ENCODE peak calls at places on chromosomes 16 and 17, in eight cellular contexts. R is body of pancreas, L is IMR-90, E is GM12878, P is cardiac muscle cell, G is neural progenitor cell, O is fibroblast of lung, Y is pancreas. M is an unnamed sample.

GRCh38 chr16:11088432-11088794 is 144.0 kb downstream of the CLEC16A start:
- DNase-seq in L (no peak), E (no peak), Y (no peak), R (no peak), O (no peak), G (no peak), P (no peak), M (no peak)

GRCh38 chr17:60640503-60640902 is 37.1 kb upstream of the BCAS3 start:
- DNase-seq in L (peak), Y (no peak), E (no peak), O (peak), R (no peak), G (peak), P (peak), M (no peak)

GRCh38 chr16:49821614-49822282 is 34.2 kb downstream of the ZNF423 start:
- DNase-seq in E (no peak), L (no peak), G (peak), Y (no peak), O (peak), R (no peak), P (peak), M (no peak)

GRCh38 chr17:58932956-58933355 is 173.7 kb downstream of the TRIM37 start:
- DNase-seq in E (no peak), R (no peak), O (no peak), L (no peak), P (no peak), G (no peak), Y (no peak), M (no peak)

GRCh38 chr17:42005128-42005527 is 12.1 kb downstream of the DNAJC7 start:
- DNase-seq in L (no peak), O (no peak), P (no peak), E (no peak), R (no peak), G (no peak), Y (no peak), M (no peak)

GRCh38 chr16:4987580-4988374 is 29.6 kb downstream of the SEC14L5 start:
- DNase-seq in Y (no peak), E (no peak), L (no peak), P (no peak), R (no peak), G (peak), O (no peak), M (no peak)

GRCh38 chr16:87765473-87765775 is 362 bp downstream of the KLHDC4 start:
- DNase-seq in R (no peak), L (peak), Y (peak), P (peak), G (no peak), O (peak), E (no peak), M (no peak)

GRCh38 chr16:88113545-88114045 is 162.4 kb downstream of the BANP start:
- DNase-seq in P (no peak), L (no peak), O (no peak), G (no peak), Y (no peak), E (no peak), R (no peak), M (no peak)

GRCh38 chr16:78709137-78709871 is 609.9 kb downstream of the WWOX start:
- DNase-seq in G (peak), O (no peak), L (no peak), P (no peak), E (no peak), R (no peak), Y (no peak), M (no peak)

GRCh38 chr17:69523252-69523861 is 108.9 kb downstream of the MAP2K6 start:
- DNase-seq in G (peak), E (peak), Y (no peak), O (peak), R (peak), L (peak), P (peak), M (peak)

GRCh38 chr17:69528035-69528434 is 113.5 kb downstream of the MAP2K6 start:
- DNase-seq in R (no peak), G (no peak), P (no peak), O (no peak), E (no peak), Y (no peak), L (no peak), M (no peak)

GRCh38 chr17:69518951-69519350 is 104.5 kb downstream of the MAP2K6 start:
- DNase-seq in P (no peak), G (no peak), O (no peak), L (no peak), Y (no peak), R (no peak), E (no peak), M (no peak)

GRCh38 chr17:69525920-69526841 is 111.7 kb downstream of the MAP2K6 start:
- DNase-seq in G (peak), E (no peak), O (peak), L (peak), Y (no peak), P (peak), R (peak), M (peak)

DNA sequence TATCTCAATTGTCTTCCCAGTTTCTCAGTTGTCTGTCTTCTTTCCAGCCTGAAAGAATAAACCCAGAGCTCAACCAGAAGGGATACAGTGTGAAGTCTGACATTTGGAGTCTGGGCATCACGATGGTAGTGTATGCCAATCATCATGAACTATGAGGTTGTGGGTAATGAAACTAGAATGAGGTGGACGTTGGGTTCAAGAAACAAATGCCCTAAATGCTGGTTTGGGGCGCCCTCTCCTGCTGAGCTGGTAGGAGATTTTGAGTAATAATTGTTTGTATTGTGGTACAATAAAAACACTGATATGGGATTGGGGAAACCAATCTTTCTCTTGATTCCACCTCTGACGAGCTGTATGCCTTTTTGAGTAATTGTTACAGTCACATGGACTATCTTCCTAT is 110.4 kb downstream of the MAP2K6 start:
- DNase-seq in P (no peak), R (no peak), G (no peak), Y (no peak), L (no peak), O (no peak), E (no peak), M (no peak)
- TF ChIP-seq CTCF in P (no peak), R (no peak), G (no peak), Y (no peak), L (peak), O (no peak), E (peak), M (peak)

GRCh38 chr17:1571362-1571746 is 8.8 kb upstream of the PITPNA start:
- DNase-seq in E (no peak), L (no peak), G (no peak), R (no peak), Y (no peak), O (no peak), P (no peak), M (no peak)

GRCh38 chr17:1576500-1576899 is 13.9 kb upstream of the PITPNA start:
- DNase-seq in G (no peak), R (no peak), P (no peak), L (no peak), E (no peak), O (no peak), Y (no peak), M (no peak)

GRCh38 chr17:1574697-1575471 is 12.3 kb upstream of the PITPNA start:
- DNase-seq in Y (no peak), R (peak), L (no peak), G (no peak), E (no peak), O (no peak), P (no peak), M (no peak)

GRCh38 chr17:1577186-1577585 is 14.6 kb upstream of the PITPNA start:
- DNase-seq in O (peak), L (peak), G (no peak), P (peak), Y (peak), E (no peak), R (peak), M (peak)

DNA sequence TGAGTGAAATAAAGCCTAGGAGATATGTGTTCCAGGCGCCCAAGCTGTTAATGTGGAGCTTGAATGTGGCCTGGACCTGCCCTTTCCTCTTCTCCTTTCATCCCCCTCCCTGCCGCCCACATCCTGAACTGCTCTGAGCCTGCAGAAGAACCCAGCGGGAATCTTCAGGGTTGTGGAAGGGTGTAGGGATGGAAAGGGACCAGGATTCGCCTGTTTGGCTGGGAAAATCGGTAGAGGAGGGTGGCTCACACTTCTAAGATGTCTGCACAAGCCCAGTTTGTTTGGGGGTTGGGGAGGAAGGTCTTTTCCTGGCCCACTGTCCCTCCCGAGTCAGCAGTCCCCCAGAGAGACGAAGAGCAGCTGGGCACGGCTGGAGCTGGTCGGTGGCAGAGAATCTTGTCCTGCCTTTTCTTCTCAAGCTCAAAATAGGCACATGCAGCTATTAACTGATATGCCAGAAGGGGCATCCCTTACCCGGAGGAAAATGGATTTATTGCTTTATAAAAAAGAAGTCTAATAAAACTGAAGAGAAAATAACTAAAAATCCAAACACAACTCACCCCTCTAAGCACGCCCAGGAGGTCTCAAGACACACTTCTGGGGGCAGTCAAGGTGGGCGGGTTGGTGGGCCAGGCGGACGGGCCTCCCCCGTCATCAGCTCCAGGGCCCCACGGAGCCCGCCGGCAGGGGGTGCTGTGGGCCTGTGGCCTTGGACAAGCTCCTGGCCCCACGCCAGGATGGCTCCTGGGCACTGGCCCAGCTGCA is 11.5 kb upstream of the PITPNA start:
- DNase-seq in Y (peak), R (peak), O (peak), E (no peak), G (peak), P (peak), L (peak), M (peak)
- H3K27ac ChIP-seq in Y (peak), R (peak), O (no peak), E (no peak), G (no peak), P (peak), L (no peak), M (no peak)

DNA sequence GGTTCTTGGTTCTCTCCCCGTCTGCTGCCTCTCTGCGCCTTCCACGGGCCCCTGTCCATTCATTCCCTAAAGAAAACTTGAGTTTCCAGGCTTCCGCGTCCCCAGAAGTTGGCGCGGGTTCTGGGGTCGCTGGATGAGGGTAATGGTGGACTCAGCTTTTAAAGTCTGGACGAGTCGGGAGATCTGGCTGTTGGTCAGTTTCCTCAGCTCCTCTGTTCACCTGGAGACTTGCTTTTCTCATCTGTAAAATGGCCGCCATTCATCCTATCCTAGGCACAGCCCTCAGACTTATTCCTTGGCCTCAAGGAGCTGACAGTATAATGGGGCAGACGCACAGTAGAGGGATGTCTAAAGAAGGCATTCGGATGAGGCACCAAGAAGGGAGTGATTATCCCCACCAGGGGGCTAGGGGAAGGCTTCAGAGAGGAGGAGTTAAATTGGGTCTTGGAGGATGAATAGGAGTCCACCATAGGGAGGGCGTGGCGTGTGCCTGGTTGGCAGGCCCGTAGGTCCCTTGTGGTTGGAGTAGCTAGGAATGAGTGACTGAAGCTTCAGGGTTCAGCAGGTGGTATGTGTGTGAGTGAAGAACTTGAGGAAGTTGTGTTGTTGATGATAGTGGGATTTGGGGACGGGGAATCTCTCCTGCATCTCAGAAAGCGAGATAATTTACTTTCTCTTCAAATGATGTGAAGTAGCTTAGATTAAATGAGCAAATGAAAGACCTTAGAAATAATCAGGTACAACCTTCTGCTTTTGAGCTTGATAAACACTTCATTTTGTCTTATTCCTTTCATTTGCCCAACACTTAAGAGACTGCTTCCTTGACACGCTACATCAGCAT is 655 bp downstream of the VPS35L start:
- DNase-seq in E (peak), O (peak), P (peak), L (peak), G (peak), R (no peak), Y (no peak), M (peak)
- TF ChIP-seq CTCF in E (peak), O (peak), P (peak), L (no peak), G (peak), R (peak), Y (no peak), M (no peak)

GRCh38 chr16:58685084-58685449 is 497 bp upstream of the SLC38A7 start:
- DNase-seq in R (no peak), O (no peak), Y (no peak), E (no peak), L (no peak), P (no peak), G (no peak), M (no peak)
- H3K27ac ChIP-seq in R (no peak), O (no peak), Y (no peak), E (no peak), L (no peak), P (no peak), G (no peak), M (no peak)

DNA sequence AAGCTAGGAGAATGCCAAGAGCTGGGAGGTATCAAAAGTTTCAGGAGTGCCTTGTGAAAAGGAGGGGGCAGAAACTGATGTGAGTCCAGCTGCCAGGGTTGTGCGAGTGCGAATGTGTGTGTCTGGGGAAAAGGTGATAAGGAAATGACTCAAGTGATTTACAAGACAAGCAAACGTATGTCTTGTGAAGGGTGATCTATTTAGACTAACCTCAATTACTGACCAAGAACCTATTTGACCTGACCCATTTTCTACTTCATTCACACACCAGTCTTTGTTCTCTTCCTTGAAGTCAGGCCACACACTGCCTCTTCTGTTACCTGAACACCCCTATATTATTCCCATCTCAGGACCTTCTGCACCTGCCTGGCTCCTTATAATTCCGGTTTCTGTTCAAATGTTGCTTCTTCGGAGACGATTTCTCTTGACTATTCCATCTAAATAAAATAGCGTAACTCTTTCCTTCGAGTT is 1.0 kb downstream of the GDE1 start:
- DNase-seq in R (no peak), Y (no peak), E (peak), G (no peak), P (peak), O (peak), L (peak), M (peak)
- TF ChIP-seq CTCF in R (no peak), Y (no peak), E (no peak), G (no peak), P (no peak), O (no peak), L (no peak), M (no peak)

GRCh38 chr17:81487089-81487486 is 25.5 kb downstream of the ACTG1 start:
- DNase-seq in P (no peak), R (no peak), O (no peak), L (no peak), G (no peak), Y (no peak), E (no peak), M (no peak)
- H3K27ac ChIP-seq in P (no peak), R (no peak), O (no peak), L (no peak), G (no peak), Y (no peak), E (no peak), M (no peak)

GRCh38 chr16:26981266-26981938 is 85.3 kb upstream of the C16orf82 start:
- DNase-seq in E (no peak), O (peak), G (no peak), R (no peak), L (peak), P (peak), Y (no peak), M (no peak)

GRCh38 chr16:26983426-26983825 is 83.3 kb upstream of the C16orf82 start:
- DNase-seq in Y (no peak), P (no peak), R (no peak), G (no peak), L (peak), E (no peak), O (peak), M (no peak)

GRCh38 chr16:26987631-26988030 is 79.1 kb upstream of the C16orf82 start:
- DNase-seq in P (peak), O (peak), G (no peak), E (no peak), R (peak), L (peak), Y (no peak), M (no peak)

GRCh38 chr16:26985100-26986065 is 81.3 kb upstream of the C16orf82 start:
- DNase-seq in P (no peak), G (no peak), O (no peak), L (no peak), E (no peak), R (no peak), Y (no peak), M (no peak)

DNA sequence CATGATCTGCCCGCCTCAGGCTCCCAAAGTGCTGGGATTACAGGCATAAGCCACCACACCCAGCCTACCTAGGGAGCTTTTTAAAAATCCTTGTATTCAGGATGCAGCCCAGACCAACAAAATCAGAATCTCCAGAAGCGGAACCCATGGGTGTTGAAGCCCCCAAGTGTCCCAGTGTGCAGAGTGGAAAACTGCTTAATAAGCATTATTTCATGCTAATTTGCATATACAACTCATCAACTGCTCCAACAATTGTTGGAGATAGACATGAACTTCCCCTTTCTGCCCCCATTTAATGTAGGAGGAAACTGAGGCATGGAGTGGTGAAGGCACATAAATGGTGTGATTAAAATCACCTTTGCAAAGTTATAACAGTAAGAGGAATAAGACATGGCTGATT is 84.3 kb upstream of the C16orf82 start:
- DNase-seq in G (no peak), Y (no peak), P (no peak), L (no peak), O (no peak), R (no peak), E (no peak), M (no peak)
- TF ChIP-seq CTCF in G (no peak), Y (no peak), P (no peak), L (no peak), O (no peak), R (no peak), E (no peak), M (no peak)

GRCh38 chr16:29984764-29985147 is 10.7 kb downstream of the HIRIP3 start:
- DNase-seq in O (no peak), P (no peak), G (no peak), Y (no peak), E (no peak), R (no peak), L (no peak), M (no peak)

GRCh38 chr16:29985271-29985811 is 10.1 kb downstream of the HIRIP3 start:
- DNase-seq in O (no peak), E (no peak), R (no peak), Y (no peak), P (no peak), G (no peak), L (no peak), M (no peak)

GRCh38 chr16:29983420-29984136 is 9.9 kb downstream of the TAOK2 start:
- DNase-seq in O (peak), Y (no peak), R (no peak), P (no peak), E (no peak), L (peak), G (no peak), M (no peak)

GRCh38 chr16:29984137-29984763 is 10.6 kb downstream of the TAOK2 start:
- DNase-seq in L (no peak), O (no peak), G (no peak), E (no peak), Y (no peak), P (no peak), R (no peak), M (no peak)

DNA sequence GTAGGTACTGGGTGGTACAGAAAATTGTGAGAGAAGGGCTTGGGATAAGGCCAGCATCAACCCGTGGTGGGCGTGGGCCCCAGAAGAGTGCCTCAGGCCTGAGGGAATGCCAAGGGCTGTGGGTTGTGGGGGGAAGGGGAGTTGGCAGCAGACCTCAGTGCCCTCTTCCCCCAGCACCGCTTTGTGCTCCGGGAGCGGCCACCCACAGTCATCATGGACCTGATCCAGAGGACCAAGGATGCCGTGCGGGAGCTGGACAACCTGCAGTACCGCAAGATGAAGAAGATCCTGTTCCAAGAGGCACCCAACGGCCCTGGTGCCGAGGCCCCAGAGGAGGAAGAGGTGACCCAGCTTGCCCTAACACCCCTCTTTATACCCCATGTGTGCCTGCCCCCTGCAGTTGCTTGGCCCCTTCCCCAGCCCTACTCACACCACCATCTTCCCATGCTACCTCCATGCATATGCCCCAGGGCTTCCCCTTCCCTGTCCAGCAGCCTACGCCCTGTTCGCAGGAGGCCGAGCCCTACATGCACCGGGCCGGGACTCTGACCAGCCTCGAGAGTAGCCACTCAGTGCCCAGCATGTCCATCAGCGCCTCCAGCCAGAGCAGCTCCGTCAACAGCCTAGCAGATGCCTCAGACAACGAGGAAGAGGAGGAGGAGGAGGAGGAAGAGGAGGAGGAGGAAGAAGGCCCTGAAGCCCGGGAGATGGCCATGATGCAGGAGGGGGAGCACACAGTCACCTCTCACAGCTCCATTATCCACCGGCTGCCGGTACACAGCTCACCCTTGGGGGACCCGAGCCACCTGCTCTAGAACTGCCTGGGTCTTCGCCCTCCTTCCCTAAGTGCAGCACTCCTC is 9.1 kb downstream of the TAOK2 start:
- DNase-seq in R (no peak), O (no peak), Y (no peak), E (no peak), L (no peak), G (no peak), P (no peak), M (no peak)
- H3K27ac ChIP-seq in R (no peak), O (no peak), Y (no peak), E (no peak), L (no peak), G (no peak), P (no peak), M (no peak)

GRCh38 chr17:75365009-75365930 is 40.2 kb downstream of the GRB2 start:
- DNase-seq in R (no peak), O (peak), L (no peak), E (no peak), G (peak), Y (no peak), P (no peak), M (no peak)
- TF ChIP-seq CTCF in R (no peak), O (no peak), L (no peak), E (no peak), G (no peak), Y (no peak), P (no peak), M (no peak)